ENCODE peak calls at places on chromosomes 4 and X, in four cellular contexts. One of them, this sample, is unnamed.

GRCh38 chr4:181161669-181162068 is 1081.5 kb upstream of the TENM3 start:
- DNase-seq in coronary artery: no peak
- DNase-seq in breast epithelium: no peak
- DNase-seq in kidney epithelial cell: peak; percentile 7
- DNase-seq in this sample: no peak

GRCh38 chr4:128831526-128832252 is 22.2 kb downstream of the JADE1 start:
- DNase-seq in coronary artery: no peak
- DNase-seq in breast epithelium: no peak
- DNase-seq in kidney epithelial cell: no peak
- DNase-seq in this sample: no peak

GRCh38 chrX:66149519-66149918 is 14.5 kb upstream of the HEPH start:
- DNase-seq in kidney epithelial cell: no peak
- DNase-seq in breast epithelium: no peak
- DNase-seq in coronary artery: no peak
- DNase-seq in this sample: no peak

GRCh38 chrX:56764975-56765791 is 36.1 kb downstream of the NBDY start:
- DNase-seq in kidney epithelial cell: no peak
- DNase-seq in breast epithelium: peak; percentile 34
- DNase-seq in coronary artery: peak; percentile 60
- DNase-seq in this sample: no peak

GRCh38 chr4:86737244-86737643 is 111.9 kb downstream of the SLC10A6 start:
- DNase-seq in breast epithelium: no peak
- DNase-seq in coronary artery: no peak
- DNase-seq in kidney epithelial cell: no peak
- DNase-seq in this sample: no peak

GRCh38 chr4:15374697-15375096 is 53.1 kb upstream of the C1QTNF7 start:
- DNase-seq in coronary artery: no peak
- DNase-seq in kidney epithelial cell: no peak
- DNase-seq in breast epithelium: no peak
- DNase-seq in this sample: no peak

GRCh38 chrX:115189110-115189509 is at the start of gene RBMXL3:
- DNase-seq in breast epithelium: no peak
- DNase-seq in coronary artery: no peak
- DNase-seq in kidney epithelial cell: no peak
- DNase-seq in this sample: no peak

GRCh38 chr4:89640620-89641366 is 196.2 kb downstream of the SNCA start:
- DNase-seq in coronary artery: no peak
- DNase-seq in breast epithelium: no peak
- DNase-seq in kidney epithelial cell: peak; percentile 16
- DNase-seq in this sample: peak; percentile 72

DNA sequence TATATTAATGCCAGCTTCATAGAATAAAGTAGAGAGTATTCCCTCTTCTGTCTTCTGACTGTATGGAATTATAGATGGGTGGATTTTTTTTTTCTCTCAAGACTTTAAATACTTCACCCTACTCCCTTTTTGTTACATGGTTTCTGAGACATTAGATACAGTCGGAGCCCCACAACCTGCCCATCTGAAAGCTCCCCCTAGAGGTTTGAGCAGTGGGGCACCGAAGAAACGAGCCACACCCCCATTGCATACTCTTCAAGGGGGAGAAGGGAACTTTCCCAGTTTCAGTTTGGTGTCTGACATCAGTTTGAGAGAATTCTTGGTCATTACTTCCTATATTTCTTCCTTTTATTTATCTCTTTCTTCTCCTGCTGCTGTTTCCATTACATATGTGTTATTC is 437.6 kb upstream of the AGA start:
- DNase-seq in kidney epithelial cell: no peak
- DNase-seq in breast epithelium: no peak
- DNase-seq in coronary artery: no peak
- DNase-seq in this sample: no peak
- TF ChIP-seq CTCF in kidney epithelial cell: no peak
- TF ChIP-seq CTCF in breast epithelium: no peak
- TF ChIP-seq CTCF in coronary artery: no peak
- TF ChIP-seq CTCF in this sample: no peak

GRCh38 chrX:18894156-18894555 is 89.8 kb downstream of the PHKA2 start:
- DNase-seq in breast epithelium: no peak
- DNase-seq in kidney epithelial cell: no peak
- DNase-seq in coronary artery: no peak
- DNase-seq in this sample: no peak
- TF ChIP-seq CTCF in breast epithelium: no peak
- TF ChIP-seq CTCF in kidney epithelial cell: no peak
- TF ChIP-seq CTCF in coronary artery: no peak
- TF ChIP-seq CTCF in this sample: no peak

DNA sequence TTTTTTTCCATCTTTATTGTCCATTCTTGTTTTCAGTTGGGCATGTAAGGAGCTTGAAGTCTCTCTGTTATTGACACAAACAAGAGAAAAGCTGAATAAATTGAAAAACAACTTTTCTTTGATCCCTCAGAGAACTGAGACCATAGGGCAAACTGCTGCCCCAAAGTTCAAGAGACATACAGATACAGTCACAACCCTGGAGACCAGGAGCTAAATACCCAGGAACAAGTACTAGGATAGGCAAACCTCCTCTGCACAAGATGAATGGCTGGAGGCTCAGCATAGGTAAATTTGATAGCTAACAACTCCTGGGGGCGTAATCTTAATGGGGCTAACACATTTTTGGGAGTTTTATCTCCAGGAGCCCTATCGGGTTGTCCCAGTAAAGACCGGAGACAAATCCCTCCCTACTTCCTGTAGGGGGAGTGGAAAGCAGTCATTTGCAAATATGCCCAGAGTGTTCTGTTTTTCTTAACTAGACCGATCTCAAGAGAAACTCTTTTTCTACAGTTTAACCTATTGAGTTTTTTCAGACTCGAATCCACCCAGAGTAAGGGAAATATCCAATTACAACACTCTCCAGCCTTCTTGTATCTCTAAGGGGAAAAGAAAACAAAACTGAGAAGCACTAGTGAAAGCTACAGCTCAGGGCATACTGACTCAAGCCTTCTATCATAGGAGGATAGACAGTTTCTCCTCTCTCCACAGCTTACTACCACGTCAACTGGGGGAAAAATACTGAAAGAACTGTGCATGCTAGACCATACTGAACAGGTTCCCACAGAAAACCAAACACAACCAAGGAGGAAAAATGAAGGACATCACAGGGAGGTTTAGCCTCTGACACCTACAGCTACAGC is 23.1 kb downstream of the MAGEA8 start:
- DNase-seq in kidney epithelial cell: no peak
- DNase-seq in breast epithelium: no peak
- DNase-seq in coronary artery: no peak
- DNase-seq in this sample: no peak
- TF ChIP-seq CTCF in kidney epithelial cell: peak; percentile 31
- TF ChIP-seq CTCF in breast epithelium: no peak
- TF ChIP-seq CTCF in coronary artery: no peak
- TF ChIP-seq CTCF in this sample: peak; percentile 51

GRCh38 chrX:21723097-21723496 is 34.8 kb downstream of the SMPX start:
- DNase-seq in breast epithelium: no peak
- DNase-seq in coronary artery: no peak
- DNase-seq in kidney epithelial cell: no peak
- DNase-seq in this sample: no peak

GRCh38 chrX:21728276-21728968 is 29.5 kb downstream of the SMPX start:
- DNase-seq in coronary artery: no peak
- DNase-seq in breast epithelium: no peak
- DNase-seq in kidney epithelial cell: no peak
- DNase-seq in this sample: no peak

GRCh38 chrX:21725916-21726315 is 32.0 kb downstream of the SMPX start:
- DNase-seq in kidney epithelial cell: no peak
- DNase-seq in coronary artery: no peak
- DNase-seq in breast epithelium: no peak
- DNase-seq in this sample: no peak

GRCh38 chrX:21723814-21724213 is 34.1 kb downstream of the SMPX start:
- DNase-seq in coronary artery: no peak
- DNase-seq in breast epithelium: no peak
- DNase-seq in kidney epithelial cell: no peak
- DNase-seq in this sample: no peak

GRCh38 chrX:21725498-21725897 is 32.4 kb downstream of the SMPX start:
- DNase-seq in coronary artery: no peak
- DNase-seq in kidney epithelial cell: no peak
- DNase-seq in breast epithelium: no peak
- DNase-seq in this sample: no peak
- TF ChIP-seq CTCF in coronary artery: no peak
- TF ChIP-seq CTCF in kidney epithelial cell: peak; percentile 43
- TF ChIP-seq CTCF in breast epithelium: peak; percentile 27
- TF ChIP-seq CTCF in this sample: peak; percentile 78

DNA sequence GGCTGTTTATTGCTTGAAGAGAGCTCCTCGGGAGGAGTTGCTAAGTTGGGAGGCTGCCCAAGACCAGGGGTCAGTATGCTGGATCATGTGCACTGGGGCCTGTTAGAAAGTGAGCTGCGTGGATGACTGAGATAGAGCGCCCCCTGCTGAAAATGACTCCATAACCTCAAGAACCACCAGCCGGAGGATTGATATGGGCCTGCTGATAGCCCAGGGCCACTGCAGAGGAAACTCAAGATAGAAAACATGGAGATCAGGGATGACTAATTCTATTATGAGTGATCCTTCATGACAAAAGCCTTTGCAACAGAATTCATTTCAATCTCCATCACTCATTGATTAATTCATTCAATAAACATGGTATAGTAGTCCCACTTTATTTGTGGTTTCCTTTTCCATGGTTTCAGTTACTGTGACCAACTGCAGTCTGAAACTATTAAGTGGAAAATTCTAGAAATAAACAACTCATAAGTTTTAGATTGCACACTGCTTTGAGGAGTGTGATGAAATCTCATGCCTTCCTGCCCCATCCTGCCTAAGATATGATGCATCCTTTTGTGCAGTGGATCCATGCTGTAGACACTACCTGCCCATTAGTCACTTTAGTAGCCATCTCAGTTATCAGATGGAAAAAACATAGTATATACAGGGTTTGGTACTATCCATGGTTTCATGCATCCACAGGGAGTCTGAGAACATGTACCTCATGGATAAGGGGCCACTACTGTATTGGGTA is 126.7 kb upstream of the MBNL3 start:
- DNase-seq in coronary artery: no peak
- DNase-seq in kidney epithelial cell: no peak
- DNase-seq in breast epithelium: no peak
- DNase-seq in this sample: no peak
- TF ChIP-seq CTCF in coronary artery: no peak
- TF ChIP-seq CTCF in kidney epithelial cell: peak; percentile 35
- TF ChIP-seq CTCF in breast epithelium: peak; percentile 33
- TF ChIP-seq CTCF in this sample: peak; percentile 75

GRCh38 chr4:154024097-154024496 is 235.2 kb upstream of the SFRP2 start:
- DNase-seq in breast epithelium: no peak
- DNase-seq in kidney epithelial cell: no peak
- DNase-seq in coronary artery: no peak
- DNase-seq in this sample: no peak

GRCh38 chr4:154014401-154015105 is 225.7 kb upstream of the SFRP2 start:
- DNase-seq in coronary artery: no peak
- DNase-seq in kidney epithelial cell: no peak
- DNase-seq in breast epithelium: no peak
- DNase-seq in this sample: no peak

GRCh38 chr4:154013576-154013975 is 224.7 kb upstream of the SFRP2 start:
- DNase-seq in kidney epithelial cell: no peak
- DNase-seq in coronary artery: no peak
- DNase-seq in breast epithelium: no peak
- DNase-seq in this sample: no peak

DNA sequence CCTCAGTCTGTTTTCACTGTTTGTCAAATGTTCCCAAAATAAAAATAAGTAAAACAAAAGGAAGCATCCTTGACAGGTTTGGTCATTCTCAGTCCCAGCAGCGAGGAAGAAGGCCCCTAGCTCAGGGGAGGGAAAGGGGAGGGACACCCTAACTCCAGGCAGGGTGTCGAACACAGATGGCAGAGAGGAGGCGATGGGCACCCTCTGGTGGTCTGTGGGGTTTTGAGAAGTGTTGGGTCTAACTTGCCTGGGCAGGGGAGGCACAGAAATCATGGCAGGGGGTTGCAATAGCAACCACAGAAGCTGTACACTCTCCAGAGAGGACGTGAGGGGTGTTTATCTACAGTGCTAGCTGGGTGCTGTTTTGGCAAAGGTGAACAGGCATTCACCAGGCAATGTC is 229.8 kb upstream of the SFRP2 start:
- DNase-seq in coronary artery: no peak
- DNase-seq in kidney epithelial cell: no peak
- DNase-seq in breast epithelium: no peak
- DNase-seq in this sample: no peak
- TF ChIP-seq CTCF in coronary artery: no peak
- TF ChIP-seq CTCF in kidney epithelial cell: no peak
- TF ChIP-seq CTCF in breast epithelium: no peak
- TF ChIP-seq CTCF in this sample: no peak